ENCODE peak calls at places on chromosomes 13 and 19, in nine cellular contexts. One of them, this sample, is unnamed. For H3K9me3, the result is how much of the 10 kb centered on the place peaks cover.

GRCh38 chr19:49642488-49643035 is 553 bp downstream of the SCAF1 start:
- DNase-seq in AG04450: no peak
- DNase-seq in K562: peak
- DNase-seq in heart left ventricle: no peak
- DNase-seq in RWPE2: no peak
- DNase-seq in uterus: no peak
- DNase-seq in esophagus squamous epithelium: no peak
- DNase-seq in testis: no peak
- DNase-seq in CD8-positive, alpha-beta T cell: no peak
- DNase-seq in this sample: no peak

GRCh38 chr19:1221141-1221903 is 15.7 kb downstream of the STK11 start:
- DNase-seq in AG04450: no peak
- DNase-seq in K562: no peak
- DNase-seq in heart left ventricle: peak
- DNase-seq in RWPE2: no peak
- DNase-seq in uterus: peak
- DNase-seq in esophagus squamous epithelium: no peak
- DNase-seq in testis: peak
- DNase-seq in CD8-positive, alpha-beta T cell: no peak
- DNase-seq in this sample: no peak

GRCh38 chr13:63481334-63481733 is 2065.7 kb upstream of the PCDH20 start:
- DNase-seq in AG04450: no peak
- DNase-seq in K562: no peak
- DNase-seq in heart left ventricle: no peak
- DNase-seq in RWPE2: no peak
- DNase-seq in uterus: no peak
- DNase-seq in esophagus squamous epithelium: no peak
- DNase-seq in testis: peak
- DNase-seq in CD8-positive, alpha-beta T cell: no peak
- DNase-seq in this sample: no peak

GRCh38 chr13:105979586-105979985 is 555.9 kb downstream of the EFNB2 start:
- DNase-seq in AG04450: no peak
- DNase-seq in K562: no peak
- DNase-seq in heart left ventricle: no peak
- DNase-seq in RWPE2: no peak
- DNase-seq in uterus: no peak
- DNase-seq in esophagus squamous epithelium: no peak
- DNase-seq in testis: no peak
- DNase-seq in CD8-positive, alpha-beta T cell: no peak
- DNase-seq in this sample: no peak

GRCh38 chr19:12194827-12195500 is 32.1 kb downstream of the ZNF136 start:
- DNase-seq in AG04450: peak
- DNase-seq in K562: no peak
- DNase-seq in heart left ventricle: peak
- DNase-seq in RWPE2: peak
- DNase-seq in uterus: peak
- DNase-seq in esophagus squamous epithelium: no peak
- DNase-seq in testis: peak
- DNase-seq in CD8-positive, alpha-beta T cell: peak
- DNase-seq in this sample: no peak

GRCh38 chr13:34594507-34594906 is 347.6 kb upstream of the NBEA start:
- DNase-seq in AG04450: no peak
- DNase-seq in K562: no peak
- DNase-seq in heart left ventricle: no peak
- DNase-seq in RWPE2: no peak
- DNase-seq in uterus: no peak
- DNase-seq in esophagus squamous epithelium: no peak
- DNase-seq in testis: no peak
- DNase-seq in CD8-positive, alpha-beta T cell: no peak
- DNase-seq in this sample: no peak

GRCh38 chr19:3234800-3235199 is 10.3 kb downstream of the CELF5 start:
- DNase-seq in AG04450: no peak
- DNase-seq in K562: peak
- DNase-seq in heart left ventricle: no peak
- DNase-seq in RWPE2: no peak
- DNase-seq in uterus: no peak
- DNase-seq in esophagus squamous epithelium: no peak
- DNase-seq in testis: no peak
- DNase-seq in CD8-positive, alpha-beta T cell: no peak
- DNase-seq in this sample: no peak

GRCh38 chr19:44050740-44051653 is 839 bp upstream of the ZNF223 start:
- DNase-seq in AG04450: no peak
- DNase-seq in K562: no peak
- DNase-seq in heart left ventricle: no peak
- DNase-seq in RWPE2: no peak
- DNase-seq in uterus: no peak
- DNase-seq in esophagus squamous epithelium: no peak
- DNase-seq in testis: peak
- DNase-seq in CD8-positive, alpha-beta T cell: peak
- DNase-seq in this sample: no peak

GRCh38 chr19:5627395-5627904 is 4.6 kb downstream of the SAFB start:
- DNase-seq in AG04450: no peak
- DNase-seq in K562: peak
- DNase-seq in heart left ventricle: peak
- DNase-seq in RWPE2: no peak
- DNase-seq in uterus: no peak
- DNase-seq in esophagus squamous epithelium: no peak
- DNase-seq in testis: peak
- DNase-seq in CD8-positive, alpha-beta T cell: no peak
- DNase-seq in this sample: no peak

GRCh38 chr19:5903054-5903501 is 512 bp downstream of the NDUFA11 start:
- DNase-seq in AG04450: no peak
- DNase-seq in K562: peak
- DNase-seq in heart left ventricle: no peak
- DNase-seq in RWPE2: no peak
- DNase-seq in uterus: no peak
- DNase-seq in esophagus squamous epithelium: no peak
- DNase-seq in testis: no peak
- DNase-seq in CD8-positive, alpha-beta T cell: no peak
- DNase-seq in this sample: no peak

GRCh38 chr13:29497137-29497654 is 98.3 kb downstream of the SLC7A1 start:
- DNase-seq in AG04450: peak
- DNase-seq in K562: no peak
- DNase-seq in heart left ventricle: peak
- DNase-seq in RWPE2: no peak
- DNase-seq in uterus: peak
- DNase-seq in esophagus squamous epithelium: no peak
- DNase-seq in testis: peak
- DNase-seq in CD8-positive, alpha-beta T cell: no peak
- DNase-seq in this sample: no peak

GRCh38 chr13:50357586-50358118 is 342.4 kb downstream of the KCNRG start:
- DNase-seq in AG04450: peak
- DNase-seq in K562: peak
- DNase-seq in heart left ventricle: peak
- DNase-seq in RWPE2: no peak
- DNase-seq in uterus: peak
- DNase-seq in esophagus squamous epithelium: no peak
- DNase-seq in testis: peak
- DNase-seq in CD8-positive, alpha-beta T cell: no peak
- DNase-seq in this sample: no peak

GRCh38 chr19:28468701-28469459 is 744.1 kb downstream of the UQCRFS1 start:
- DNase-seq in AG04450: no peak
- DNase-seq in K562: peak
- DNase-seq in heart left ventricle: no peak
- DNase-seq in RWPE2: no peak
- DNase-seq in uterus: no peak
- DNase-seq in esophagus squamous epithelium: no peak
- DNase-seq in testis: no peak
- DNase-seq in CD8-positive, alpha-beta T cell: peak
- DNase-seq in this sample: no peak

GRCh38 chr19:51022526-51022925 is 3.0 kb upstream of the KLK10 start:
- DNase-seq in AG04450: no peak
- DNase-seq in K562: no peak
- DNase-seq in heart left ventricle: no peak
- DNase-seq in RWPE2: no peak
- DNase-seq in uterus: no peak
- DNase-seq in esophagus squamous epithelium: no peak
- DNase-seq in testis: no peak
- DNase-seq in CD8-positive, alpha-beta T cell: no peak
- DNase-seq in this sample: no peak

GRCh38 chr13:22062478-22063205 is 391.8 kb downstream of the FGF9 start:
- DNase-seq in AG04450: peak
- DNase-seq in K562: no peak
- DNase-seq in heart left ventricle: no peak
- DNase-seq in RWPE2: no peak
- DNase-seq in uterus: no peak
- DNase-seq in esophagus squamous epithelium: no peak
- DNase-seq in testis: no peak
- DNase-seq in CD8-positive, alpha-beta T cell: no peak
- DNase-seq in this sample: no peak

GRCh38 chr19:49911381-49912145 is 14.9 kb upstream of the IL4I1 start:
- DNase-seq in AG04450: no peak
- DNase-seq in K562: no peak
- DNase-seq in heart left ventricle: no peak
- DNase-seq in RWPE2: no peak
- DNase-seq in uterus: no peak
- DNase-seq in esophagus squamous epithelium: no peak
- DNase-seq in testis: no peak
- DNase-seq in CD8-positive, alpha-beta T cell: no peak
- DNase-seq in this sample: no peak

GRCh38 chr19:10762656-10763055 is 44.8 kb downstream of the DNM2 start:
- DNase-seq in AG04450: no peak
- DNase-seq in K562: no peak
- DNase-seq in heart left ventricle: peak
- DNase-seq in RWPE2: no peak
- DNase-seq in uterus: no peak
- DNase-seq in esophagus squamous epithelium: no peak
- DNase-seq in testis: no peak
- DNase-seq in CD8-positive, alpha-beta T cell: no peak
- DNase-seq in this sample: no peak

GRCh38 chr13:45928196-45928595 is 76.6 kb upstream of the SIAH3 start:
- DNase-seq in AG04450: no peak
- DNase-seq in K562: no peak
- DNase-seq in heart left ventricle: no peak
- DNase-seq in RWPE2: no peak
- DNase-seq in uterus: no peak
- DNase-seq in esophagus squamous epithelium: no peak
- DNase-seq in testis: no peak
- DNase-seq in CD8-positive, alpha-beta T cell: no peak
- DNase-seq in this sample: no peak

GRCh38 chr13:45928843-45929242 is 77.3 kb upstream of the SIAH3 start:
- DNase-seq in AG04450: no peak
- DNase-seq in K562: no peak
- DNase-seq in heart left ventricle: no peak
- DNase-seq in RWPE2: no peak
- DNase-seq in uterus: no peak
- DNase-seq in esophagus squamous epithelium: no peak
- DNase-seq in testis: no peak
- DNase-seq in CD8-positive, alpha-beta T cell: no peak
- DNase-seq in this sample: no peak

GRCh38 chr13:45921337-45921736 is 69.8 kb upstream of the SIAH3 start:
- DNase-seq in AG04450: no peak
- DNase-seq in K562: no peak
- DNase-seq in heart left ventricle: no peak
- DNase-seq in RWPE2: no peak
- DNase-seq in uterus: no peak
- DNase-seq in esophagus squamous epithelium: no peak
- DNase-seq in testis: no peak
- DNase-seq in CD8-positive, alpha-beta T cell: no peak
- DNase-seq in this sample: no peak

DNA sequence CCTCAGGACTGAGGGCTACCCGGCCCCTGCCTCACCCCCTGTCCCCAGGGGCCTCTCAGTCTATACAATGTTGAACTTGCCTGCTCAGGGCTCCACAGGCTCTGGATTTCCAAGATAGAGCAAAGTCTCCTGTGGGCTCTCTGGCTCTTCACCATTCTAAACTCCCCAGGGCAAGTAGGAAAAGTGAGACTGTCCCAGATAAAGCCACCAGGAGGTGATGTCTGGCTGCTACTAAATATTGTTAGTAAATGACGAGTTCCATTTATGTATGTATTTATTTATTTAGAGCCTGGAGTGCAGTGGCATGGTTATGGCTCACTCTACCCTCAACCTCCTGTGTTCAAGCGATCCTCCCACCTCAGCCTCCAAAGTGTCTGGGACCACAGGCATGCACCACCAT is 73.6 kb upstream of the SIAH3 start:
- DNase-seq in AG04450: no peak
- DNase-seq in K562: peak
- DNase-seq in heart left ventricle: no peak
- DNase-seq in RWPE2: no peak
- DNase-seq in uterus: no peak
- DNase-seq in esophagus squamous epithelium: no peak
- DNase-seq in testis: no peak
- DNase-seq in CD8-positive, alpha-beta T cell: no peak
- DNase-seq in this sample: no peak
- TF ChIP-seq CTCF in AG04450: no peak
- TF ChIP-seq CTCF in K562: peak
- TF ChIP-seq CTCF in heart left ventricle: no peak
- TF ChIP-seq CTCF in RWPE2: no peak
- TF ChIP-seq CTCF in uterus: no peak
- TF ChIP-seq CTCF in esophagus squamous epithelium: no peak
- TF ChIP-seq CTCF in testis: no peak
- TF ChIP-seq CTCF in CD8-positive, alpha-beta T cell: no peak
- TF ChIP-seq CTCF in this sample: no peak

GRCh38 chr19:55175117-55175867 is 4.8 kb downstream of the SYT5 start:
- DNase-seq in AG04450: no peak
- DNase-seq in K562: peak
- DNase-seq in heart left ventricle: no peak
- DNase-seq in RWPE2: no peak
- DNase-seq in uterus: no peak
- DNase-seq in esophagus squamous epithelium: no peak
- DNase-seq in testis: peak
- DNase-seq in CD8-positive, alpha-beta T cell: no peak
- DNase-seq in this sample: no peak
- H3K27ac ChIP-seq in AG04450: no peak
- H3K27ac ChIP-seq in K562: peak
- H3K27ac ChIP-seq in heart left ventricle: no peak
- H3K27ac ChIP-seq in RWPE2: no peak
- H3K27ac ChIP-seq in uterus: no peak
- H3K27ac ChIP-seq in esophagus squamous epithelium: no peak
- H3K27ac ChIP-seq in testis: no peak
- H3K27ac ChIP-seq in CD8-positive, alpha-beta T cell: no peak
- H3K27ac ChIP-seq in this sample: no peak

DNA sequence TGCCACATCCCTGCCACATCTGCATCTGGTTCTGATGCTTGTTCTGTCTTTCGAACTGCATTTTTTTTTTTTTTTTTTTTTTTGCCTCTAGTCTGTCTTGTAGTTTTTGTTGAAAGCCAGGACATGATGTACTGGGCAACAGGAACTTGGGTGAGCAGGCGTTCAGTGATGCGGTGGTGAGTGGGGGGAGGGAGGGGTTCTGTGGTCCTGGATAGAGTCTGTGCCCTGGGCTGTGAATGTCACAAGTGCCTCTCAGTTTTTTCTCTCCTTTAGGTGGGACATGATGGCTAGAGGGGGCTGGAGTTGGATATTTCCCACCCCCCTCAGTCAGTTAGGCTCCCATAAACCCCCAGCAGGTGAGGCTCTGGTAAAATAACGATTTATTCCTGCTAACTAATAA is 3.5 kb downstream of the CEACAM4 start:
- DNase-seq in AG04450: no peak
- DNase-seq in K562: no peak
- DNase-seq in heart left ventricle: no peak
- DNase-seq in RWPE2: no peak
- DNase-seq in uterus: no peak
- DNase-seq in esophagus squamous epithelium: no peak
- DNase-seq in testis: no peak
- DNase-seq in CD8-positive, alpha-beta T cell: no peak
- DNase-seq in this sample: no peak
- H3K9me3 ChIP-seq in AG04450: under half
- H3K9me3 ChIP-seq in K562: under half
- H3K9me3 ChIP-seq in heart left ventricle: under half
- H3K9me3 ChIP-seq in RWPE2: under half
- H3K9me3 ChIP-seq in uterus: under half
- H3K9me3 ChIP-seq in esophagus squamous epithelium: under half
- H3K9me3 ChIP-seq in testis: under half
- H3K9me3 ChIP-seq in CD8-positive, alpha-beta T cell: under half
- H3K9me3 ChIP-seq in this sample: under half

GRCh38 chr19:46372901-46373572 is 26.1 kb downstream of the PPP5C start:
- DNase-seq in AG04450: no peak
- DNase-seq in K562: no peak
- DNase-seq in heart left ventricle: no peak
- DNase-seq in RWPE2: peak
- DNase-seq in uterus: no peak
- DNase-seq in esophagus squamous epithelium: no peak
- DNase-seq in testis: no peak
- DNase-seq in CD8-positive, alpha-beta T cell: no peak
- DNase-seq in this sample: no peak
- TF ChIP-seq CTCF in AG04450: peak
- TF ChIP-seq CTCF in K562: peak
- TF ChIP-seq CTCF in heart left ventricle: no peak
- TF ChIP-seq CTCF in RWPE2: peak
- TF ChIP-seq CTCF in uterus: no peak
- TF ChIP-seq CTCF in esophagus squamous epithelium: peak
- TF ChIP-seq CTCF in testis: no peak
- TF ChIP-seq CTCF in CD8-positive, alpha-beta T cell: no peak
- TF ChIP-seq CTCF in this sample: no peak

This sample was measured in vagina.